ENCODE peak calls at places on chromosomes 5 and 9, in six cellular contexts. V, O, A, J, U and Y are unnamed samples.

GRCh38 chr5:149447373-149448367 is 68.6 kb upstream of the IL17B start:
- DNase-seq in V (no peak), A (peak; percentile 67), J (no peak), O (no peak), U (no peak), Y (no peak)

GRCh38 chr5:135600141-135600570 is 21.4 kb upstream of the CXCL14 start:
- DNase-seq in O (no peak), A (no peak), V (no peak), U (no peak), J (peak; percentile 23), Y (no peak)

GRCh38 chr9:27125936-27126335 is 16.9 kb downstream of the TEK start:
- DNase-seq in J (no peak), V (no peak), O (peak; percentile 85), U (no peak), A (no peak), Y (no peak)

GRCh38 chr5:110335361-110336046 is 391.0 kb downstream of the TMEM232 start:
- DNase-seq in O (peak; percentile 6), J (no peak), V (no peak), A (no peak), U (no peak), Y (no peak)

GRCh38 chr5:139417214-139417613 is 13.3 kb upstream of the SPATA24 start:
- DNase-seq in V (no peak), O (peak; percentile 76), U (no peak), A (no peak), J (no peak), Y (no peak)

GRCh38 chr9:95822583-95823431 is 52.7 kb upstream of the ERCC6L2 start:
- DNase-seq in A (no peak), J (no peak), V (no peak), U (peak; percentile 84), O (peak; percentile 98), Y (no peak)

GRCh38 chr5:31355337-31355736 is 161.9 kb downstream of the CDH6 start:
- DNase-seq in U (no peak), V (no peak), J (no peak), A (no peak), O (no peak), Y (no peak)

GRCh38 chr9:98150726-98151125 is 31.7 kb upstream of the TRIM14 start:
- DNase-seq in O (no peak), J (no peak), V (no peak), A (no peak), U (no peak), Y (no peak)

GRCh38 chr9:33903157-33903780 is 86.3 kb downstream of the UBE2R2 start:
- DNase-seq in J (no peak), V (no peak), O (no peak), U (no peak), A (no peak), Y (no peak)

GRCh38 chr5:26940981-26941380 is 97.4 kb downstream of the CDH9 start:
- DNase-seq in O (peak; percentile 31), V (no peak), A (no peak), J (no peak), U (no peak), Y (no peak)

GRCh38 chr5:154254886-154255285 is 64.4 kb downstream of the GALNT10 start:
- DNase-seq in V (no peak), A (no peak), U (no peak), O (no peak), J (no peak), Y (no peak)

GRCh38 chr9:99465231-99465891 is 243.3 kb downstream of the SEC61B start:
- DNase-seq in A (no peak), J (no peak), O (no peak), V (no peak), U (no peak), Y (peak; percentile 71)

GRCh38 chr5:73122875-73123810 is 2.8 kb downstream of the TMEM171 start:
- DNase-seq in J (peak; percentile 57), A (no peak), V (no peak), O (peak; percentile 46), U (no peak), Y (no peak)

GRCh38 chr5:73119492-73120157 is 750 bp upstream of the TMEM171 start:
- DNase-seq in U (no peak), J (peak; percentile 74), A (no peak), V (no peak), O (no peak), Y (peak; percentile 33)

GRCh38 chr5:73121109-73121443 is 701 bp downstream of the TMEM171 start:
- DNase-seq in J (no peak), U (no peak), V (no peak), O (peak; percentile 47), A (no peak), Y (no peak)

GRCh38 chr5:73118331-73119011 is 1.9 kb upstream of the TMEM171 start:
- DNase-seq in V (peak; percentile 9), A (no peak), J (no peak), U (no peak), O (no peak), Y (peak; percentile 64)

GRCh38 chr5:73120222-73121108 is at the start of gene TMEM171:
- DNase-seq in J (peak; percentile 76), V (no peak), U (no peak), O (peak; percentile 37), A (no peak), Y (peak; percentile 81)
- H3K9ac ChIP-seq in J (peak within 1 kb of the TSS; percentile 15), V (no peak within 1 kb of the TSS), U (no peak within 1 kb of the TSS), O (peak within 1 kb of the TSS; percentile 18), A (no peak within 1 kb of the TSS), Y (peak within 1 kb of the TSS; percentile 33)

GRCh38 chr5:62206150-62206829 is 99.7 kb upstream of the KIF2A start:
- DNase-seq in O (no peak), U (no peak), V (peak; percentile 18), A (peak; percentile 46), J (no peak), Y (peak; percentile 11)

GRCh38 chr5:62212648-62213047 is 93.4 kb upstream of the KIF2A start:
- DNase-seq in O (no peak), U (no peak), J (no peak), A (no peak), V (no peak), Y (peak; percentile 8)

GRCh38 chr5:62211405-62211804 is 94.6 kb upstream of the KIF2A start:
- DNase-seq in J (no peak), U (no peak), V (no peak), O (no peak), A (no peak), Y (no peak)

GRCh38 chr5:62208218-62208852 is 97.7 kb upstream of the KIF2A start:
- DNase-seq in A (no peak), V (peak; percentile 58), O (no peak), J (no peak), U (no peak), Y (no peak)
- TF ChIP-seq RFX5 in A (no peak), V (no peak), O (no peak), J (no peak), U (no peak), Y (no peak)

DNA sequence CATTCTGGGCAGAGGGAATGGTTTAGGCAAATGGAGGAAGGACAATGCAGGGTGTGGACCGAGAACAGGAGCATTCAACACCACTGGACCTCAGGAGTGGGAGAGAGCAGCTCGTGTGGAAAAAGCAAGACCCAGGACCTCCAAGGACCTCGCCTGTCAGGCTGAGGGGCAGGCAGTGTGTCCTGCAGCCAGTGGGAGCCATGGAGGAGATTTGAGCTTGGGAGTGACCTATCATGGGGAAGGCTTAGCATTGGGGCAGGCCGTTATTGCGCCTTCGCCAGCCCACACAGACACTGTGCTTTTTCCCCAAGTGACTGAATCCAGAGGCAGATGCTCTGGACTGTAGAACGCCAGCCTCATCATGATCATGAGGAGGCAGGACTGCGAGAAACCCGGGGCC is 3.2 kb downstream of the CDHR2 start:
- DNase-seq in U (no peak), O (no peak), J (no peak), A (no peak), V (no peak), Y (no peak)
- H3K9ac ChIP-seq in U (no peak overlapping the region), O (no peak overlapping the region), J (no peak overlapping the region), A (no peak overlapping the region), V (no peak overlapping the region), Y (no peak overlapping the region)

DNA sequence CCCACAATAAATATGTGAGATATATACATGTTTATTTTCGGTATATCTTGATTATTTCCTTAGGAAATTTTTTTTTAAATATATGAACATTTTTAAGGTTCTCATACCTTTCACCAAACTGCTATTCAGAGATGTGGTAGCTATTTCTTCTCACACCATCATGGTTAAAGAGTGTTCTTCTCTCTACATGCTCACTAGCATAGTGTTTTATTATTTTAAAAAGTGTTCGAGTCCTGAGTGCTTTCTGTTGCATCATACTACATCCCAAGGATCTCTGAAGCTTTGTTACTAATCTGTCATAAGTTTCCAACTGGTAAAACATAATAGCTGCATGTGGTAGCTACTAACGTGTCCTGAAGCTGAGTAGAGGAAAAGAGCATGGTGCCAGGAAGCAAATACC is 177.4 kb upstream of the GLRA1 start:
- DNase-seq in V (no peak), O (no peak), A (no peak), J (no peak), U (no peak), Y (no peak)
- TF ChIP-seq RFX5 in V (no peak), O (no peak), A (no peak), J (no peak), U (no peak), Y (no peak)

GRCh38 chr5:151225475-151225874 is 1.6 kb upstream of the CCDC69 start:
- DNase-seq in J (no peak), V (no peak), U (no peak), A (no peak), O (no peak), Y (no peak)
- H3K9ac ChIP-seq in J (no peak overlapping the region), V (no peak overlapping the region), U (no peak overlapping the region), A (no peak overlapping the region), O (no peak overlapping the region), Y (no peak overlapping the region)